ENCODE peak calls at places on chromosome 4, in nine cellular contexts. J is endothelial cell, C is AG09309, N is endodermal cell, S is neural progenitor cell, Z is ovary, X is AG09319, L is brain microvascular endothelial cell, T is GM06990. F is an unnamed sample.

GRCh38 chr4:170259631-170260153 is 169.9 kb upstream of the AADAT start:
- DNase-seq in T (peak; percentile 64), J (peak; percentile 92), S (peak; percentile 98), C (peak; percentile 1), N (peak; percentile 97), X (peak; percentile 49), Z (peak; percentile 20), L (peak; percentile 92), F (peak; percentile 88)

GRCh38 chr4:17109126-17109525 is 210.7 kb upstream of the LDB2 start:
- DNase-seq in S (no peak), X (no peak), C (no peak), J (no peak), Z (no peak), N (no peak), L (no peak), T (no peak), F (no peak)

GRCh38 chr4:123168812-123169211 is 227.8 kb upstream of the SPRY1 start:
- DNase-seq in L (peak; percentile 2), N (no peak), X (no peak), S (no peak), Z (no peak), J (no peak), T (no peak), C (no peak), F (no peak)

GRCh38 chr4:13654158-13654797 is 26.8 kb upstream of the BOD1L1 start:
- DNase-seq in T (peak; percentile 64), J (peak; percentile 89), N (peak; percentile 96), Z (peak; percentile 79), X (peak; percentile 25), L (peak; percentile 77), S (peak; percentile 88), C (no peak), F (peak; percentile 39)

GRCh38 chr4:172978848-172979247 is 189.8 kb upstream of the GALNT7 start:
- DNase-seq in S (no peak), N (no peak), Z (no peak), X (no peak), L (no peak), C (no peak), J (no peak), T (no peak), F (no peak)

GRCh38 chr4:60400599-60400998 is 799.5 kb upstream of the ADGRL3 start:
- DNase-seq in C (no peak), S (no peak), L (no peak), X (no peak), J (no peak), T (no peak), N (no peak), Z (no peak), F (no peak)

GRCh38 chr4:66633472-66633871 is 911.8 kb downstream of the CENPC start:
- DNase-seq in S (no peak), T (no peak), Z (no peak), X (no peak), N (no peak), L (no peak), C (peak; percentile 4), J (no peak), F (no peak)

GRCh38 chr4:37682701-37683401 is 3.3 kb downstream of the RELL1 start:
- DNase-seq in T (peak; percentile 65), L (peak; percentile 29), S (no peak), C (no peak), J (no peak), N (no peak), X (no peak), Z (no peak), F (no peak)

GRCh38 chr4:47238697-47239096 is 207.3 kb downstream of the GABRB1 start:
- DNase-seq in J (no peak), X (no peak), N (no peak), Z (no peak), L (no peak), C (no peak), T (no peak), S (no peak), F (no peak)

GRCh38 chr4:132180020-132180427 is 969.1 kb upstream of the PCDH10 start:
- DNase-seq in J (no peak), Z (no peak), S (no peak), L (peak; percentile 37), T (no peak), X (no peak), C (no peak), N (no peak), F (peak; percentile 78)

DNA sequence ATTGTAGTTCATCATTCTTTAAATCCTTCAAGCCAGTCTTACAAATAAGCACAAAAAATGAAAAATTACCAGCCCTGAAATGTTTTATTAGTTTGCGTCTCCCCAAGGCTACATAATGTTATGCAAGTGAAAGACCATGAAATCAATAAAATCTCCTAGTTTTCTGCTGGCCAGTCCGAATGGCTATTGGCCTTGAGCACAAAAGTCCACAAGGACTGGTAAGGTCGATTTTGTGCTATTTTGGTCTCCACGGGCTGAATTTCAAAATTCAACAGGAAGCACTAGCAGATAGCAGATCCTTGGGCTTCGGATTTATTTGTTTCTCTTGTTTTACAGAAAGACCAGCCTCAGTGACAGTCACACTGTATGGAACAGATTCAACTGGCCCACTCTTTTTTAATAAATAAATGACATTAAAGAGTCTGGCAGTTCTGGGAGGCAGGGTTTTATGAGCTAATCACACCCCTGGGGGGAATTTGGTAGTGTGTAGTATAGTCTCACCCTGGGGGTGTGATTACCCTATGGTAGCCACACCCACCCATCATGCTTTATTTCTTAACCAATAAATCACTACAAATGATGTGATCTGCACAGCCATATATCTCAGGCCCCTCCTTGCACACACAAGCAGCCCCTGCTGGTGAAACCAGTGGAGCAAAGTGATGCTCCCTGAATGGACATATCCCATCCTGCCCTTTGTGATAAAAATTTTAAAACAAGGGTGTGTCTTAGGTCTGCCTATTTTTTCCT is 51.1 kb upstream of the TMEM33 start:
- DNase-seq in T (no peak), J (no peak), Z (no peak), L (no peak), X (no peak), N (peak; percentile 44), C (no peak), S (no peak), F (no peak)
- TF ChIP-seq CTCF in T (no peak), J (no peak), Z (no peak), L (peak; percentile 38), X (no peak), N (peak; percentile 46), C (no peak), S (peak; percentile 16), F (no peak)

GRCh38 chr4:44563496-44563895 is 87.9 kb downstream of the YIPF7 start:
- DNase-seq in T (no peak), C (no peak), J (no peak), L (no peak), S (no peak), X (no peak), N (no peak), Z (no peak), F (no peak)
- TF ChIP-seq CTCF in T (no peak), C (no peak), J (no peak), L (no peak), S (no peak), X (no peak), N (no peak), Z (no peak), F (no peak)

GRCh38 chr4:1842339-1842895 is 13.5 kb downstream of the LETM1 start:
- DNase-seq in C (no peak), S (peak; percentile 13), J (no peak), L (no peak), N (peak; percentile 68), T (no peak), X (no peak), Z (no peak), F (no peak)
- TF ChIP-seq CTCF in C (no peak), S (no peak), J (no peak), L (peak; percentile 25), N (peak; percentile 46), T (no peak), X (no peak), Z (no peak), F (no peak)

DNA sequence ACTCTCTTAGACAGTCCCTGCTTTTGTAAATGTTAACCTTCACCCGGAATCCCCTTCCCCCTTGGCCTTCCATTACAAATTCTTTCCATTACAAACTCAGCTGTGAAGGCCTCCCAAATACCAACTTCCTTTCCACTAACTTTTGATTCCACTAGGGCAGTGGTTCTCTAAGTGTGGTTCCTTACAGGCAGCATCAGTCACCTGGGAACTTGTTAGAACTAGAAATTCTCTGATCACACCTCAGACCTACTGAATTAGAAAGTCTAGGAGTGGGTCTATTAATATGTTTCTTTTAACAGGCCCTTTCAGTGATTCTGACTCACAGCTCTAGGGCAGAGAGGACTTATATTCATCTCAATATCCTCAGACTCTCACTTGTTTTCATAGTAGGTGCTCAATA is 19.0 kb upstream of the MRPL1 start:
- DNase-seq in L (no peak), S (no peak), X (no peak), Z (no peak), T (no peak), J (no peak), C (no peak), N (no peak), F (no peak)
- TF ChIP-seq CTCF in L (no peak), S (no peak), X (no peak), Z (no peak), T (no peak), J (no peak), C (no peak), N (no peak), F (no peak)

F was measured in astrocyte of the cerebellum.